ENCODE peak calls at places on chromosomes 3 and 15, in four cellular contexts. One of them, this sample, is unnamed.

GRCh38 chr3:49263490-49263889 is 13.5 kb downstream of the C3orf62 start:
- DNase-seq in GM12891: no peak
- DNase-seq in K562: no peak
- DNase-seq in GM12878: no peak
- DNase-seq in this sample: no peak

GRCh38 chr3:55899887-55900286 is 412.8 kb upstream of the WNT5A start:
- DNase-seq in GM12891: no peak
- DNase-seq in K562: peak
- DNase-seq in GM12878: no peak
- DNase-seq in this sample: no peak

GRCh38 chr15:63255485-63255990 is 21.9 kb upstream of the APH1B start:
- DNase-seq in GM12891: no peak
- DNase-seq in K562: no peak
- DNase-seq in GM12878: no peak
- DNase-seq in this sample: no peak

GRCh38 chr3:187264051-187264450 is 27.5 kb downstream of the MASP1 start:
- DNase-seq in GM12891: no peak
- DNase-seq in K562: no peak
- DNase-seq in GM12878: no peak
- DNase-seq in this sample: no peak

GRCh38 chr3:197541756-197542539 is 13.8 kb downstream of the BDH1 start:
- DNase-seq in GM12891: no peak
- DNase-seq in K562: peak
- DNase-seq in GM12878: no peak
- DNase-seq in this sample: no peak

GRCh38 chr3:113878403-113878802 is 39.8 kb downstream of the GRAMD1C start:
- DNase-seq in GM12891: no peak
- DNase-seq in K562: no peak
- DNase-seq in GM12878: no peak
- DNase-seq in this sample: no peak

GRCh38 chr15:90592144-90592887 is 62.6 kb downstream of the CRTC3 start:
- DNase-seq in GM12891: no peak
- DNase-seq in K562: no peak
- DNase-seq in GM12878: no peak
- DNase-seq in this sample: peak

GRCh38 chr3:71421820-71422566 is 161.5 kb downstream of the FOXP1 start:
- DNase-seq in GM12891: peak
- DNase-seq in K562: no peak
- DNase-seq in GM12878: peak
- DNase-seq in this sample: no peak

GRCh38 chr15:66935688-66936087 is 129.7 kb upstream of the SMAD3 start:
- DNase-seq in GM12891: no peak
- DNase-seq in K562: no peak
- DNase-seq in GM12878: no peak
- DNase-seq in this sample: no peak

GRCh38 chr3:195911946-195912270 is 3.6 kb upstream of the TNK2 start:
- DNase-seq in GM12891: no peak
- DNase-seq in K562: peak
- DNase-seq in GM12878: no peak
- DNase-seq in this sample: no peak

GRCh38 chr3:51675201-51675611 is 4.2 kb downstream of the TEX264 start:
- DNase-seq in GM12891: no peak
- DNase-seq in K562: no peak
- DNase-seq in GM12878: no peak
- DNase-seq in this sample: no peak

GRCh38 chr15:67829647-67830504 is 4.6 kb downstream of the SKOR1 start:
- DNase-seq in GM12891: no peak
- DNase-seq in K562: no peak
- DNase-seq in GM12878: no peak
- DNase-seq in this sample: no peak

GRCh38 chr15:77944002-77944867 is 133.3 kb downstream of the TBC1D2B start:
- DNase-seq in GM12891: peak
- DNase-seq in K562: peak
- DNase-seq in GM12878: no peak
- DNase-seq in this sample: peak

GRCh38 chr3:53693441-53693840 is 152.8 kb downstream of the CHDH start:
- DNase-seq in GM12891: no peak
- DNase-seq in K562: no peak
- DNase-seq in GM12878: no peak
- DNase-seq in this sample: no peak

GRCh38 chr3:30505866-30506517 is 100.4 kb upstream of the TGFBR2 start:
- DNase-seq in GM12891: no peak
- DNase-seq in K562: no peak
- DNase-seq in GM12878: no peak
- DNase-seq in this sample: no peak

GRCh38 chr15:31359722-31360111 is 33.1 kb downstream of the KLF13 start:
- DNase-seq in GM12891: no peak
- DNase-seq in K562: no peak
- DNase-seq in GM12878: no peak
- DNase-seq in this sample: no peak

GRCh38 chr3:152444029-152444641 is 175.4 kb downstream of the MBNL1 start:
- DNase-seq in GM12891: no peak
- DNase-seq in K562: no peak
- DNase-seq in GM12878: peak
- DNase-seq in this sample: no peak
- TF ChIP-seq SPI1 in GM12891: no peak
- TF ChIP-seq SPI1 in K562: no peak
- TF ChIP-seq SPI1 in GM12878: no peak
- TF ChIP-seq SPI1 in this sample: no peak

GRCh38 chr15:44535509-44536297 is 1.2 kb upstream of the EIF3J start:
- DNase-seq in GM12891: no peak
- DNase-seq in K562: no peak
- DNase-seq in GM12878: no peak
- DNase-seq in this sample: no peak
- TF ChIP-seq SPI1 in GM12891: no peak
- TF ChIP-seq SPI1 in K562: no peak
- TF ChIP-seq SPI1 in GM12878: no peak
- TF ChIP-seq SPI1 in this sample: no peak

GRCh38 chr3:59518268-59518667 is 468.4 kb upstream of the CFAP20DC start:
- DNase-seq in GM12891: no peak
- DNase-seq in K562: no peak
- DNase-seq in GM12878: no peak
- DNase-seq in this sample: no peak

GRCh38 chr3:59515936-59516335 is 466.1 kb upstream of the CFAP20DC start:
- DNase-seq in GM12891: no peak
- DNase-seq in K562: no peak
- DNase-seq in GM12878: no peak
- DNase-seq in this sample: no peak

GRCh38 chr3:59514865-59515482 is 465.1 kb upstream of the CFAP20DC start:
- DNase-seq in GM12891: no peak
- DNase-seq in K562: no peak
- DNase-seq in GM12878: no peak
- DNase-seq in this sample: no peak

GRCh38 chr3:59519094-59519493 is 469.3 kb upstream of the CFAP20DC start:
- DNase-seq in GM12891: no peak
- DNase-seq in K562: no peak
- DNase-seq in GM12878: no peak
- DNase-seq in this sample: no peak

DNA sequence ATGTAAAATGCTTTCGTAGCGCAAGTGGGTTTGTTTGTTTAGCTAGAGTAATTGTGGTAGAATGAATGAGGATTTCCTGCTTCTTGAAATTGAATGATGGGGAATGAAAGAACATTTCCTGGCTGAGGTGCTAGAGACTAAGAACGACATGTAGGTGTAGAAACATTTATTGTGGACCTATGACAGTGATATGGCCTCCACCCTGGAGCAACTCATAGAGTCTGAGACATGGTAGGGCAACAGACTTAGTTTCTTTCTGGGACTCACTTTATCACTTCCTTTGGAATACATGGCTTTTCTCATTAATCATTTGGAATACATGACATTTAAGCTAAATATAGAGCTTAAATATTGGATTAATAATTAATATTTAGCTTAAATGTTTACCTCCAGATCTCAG is 467.6 kb upstream of the CFAP20DC start:
- DNase-seq in GM12891: no peak
- DNase-seq in K562: no peak
- DNase-seq in GM12878: no peak
- DNase-seq in this sample: no peak
- TF ChIP-seq SPI1 in GM12891: no peak
- TF ChIP-seq SPI1 in K562: no peak
- TF ChIP-seq SPI1 in GM12878: no peak
- TF ChIP-seq SPI1 in this sample: no peak

DNA sequence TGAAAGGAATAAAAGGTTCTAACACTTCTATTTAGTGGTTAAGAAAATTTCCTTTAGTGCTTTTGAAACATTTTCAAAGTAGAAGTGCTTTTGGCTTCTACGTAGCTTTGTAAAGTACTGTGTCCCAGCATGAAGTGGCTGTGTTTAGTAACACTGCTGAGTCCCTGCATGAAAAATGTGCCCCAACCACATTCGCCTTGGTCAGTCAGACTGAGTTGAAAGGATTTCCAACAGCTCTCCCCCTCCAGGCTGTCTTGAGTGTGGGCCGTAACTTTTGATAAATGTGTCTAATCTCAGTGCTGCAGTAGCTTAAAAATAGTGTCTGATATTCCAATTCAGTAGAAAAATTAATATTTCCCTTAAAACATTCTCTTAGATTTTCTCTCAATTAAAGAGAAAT is 115.0 kb downstream of the NR1D2 start:
- DNase-seq in GM12891: no peak
- DNase-seq in K562: no peak
- DNase-seq in GM12878: no peak
- DNase-seq in this sample: no peak
- TF ChIP-seq SPI1 in GM12891: no peak
- TF ChIP-seq SPI1 in K562: no peak
- TF ChIP-seq SPI1 in GM12878: no peak
- TF ChIP-seq SPI1 in this sample: no peak

GRCh38 chr3:96779810-96780209 is 34.6 kb upstream of the EPHA6 start:
- DNase-seq in GM12891: no peak
- DNase-seq in K562: no peak
- DNase-seq in GM12878: no peak
- DNase-seq in this sample: no peak
- TF ChIP-seq SPI1 in GM12891: no peak
- TF ChIP-seq SPI1 in K562: no peak
- TF ChIP-seq SPI1 in GM12878: no peak
- TF ChIP-seq SPI1 in this sample: no peak

This sample was measured in HL-60.